ENCODE peak calls at places on chromosomes 6 and 20, in five cellular contexts. One of them, this sample, is unnamed.
A peak's percentile ranks its signal among the peaks of the same experiment; 100 is the strongest.

GRCh38 chr20:23357767-23358562 is 4.0 kb upstream of the GZF1 start:
- DNase-seq in H9: peak; percentile 100
- DNase-seq in neuronal stem cell: peak; percentile 100
- DNase-seq in mesenchymal stem cell: peak; percentile 100
- DNase-seq in IMR-90: peak; percentile 99
- DNase-seq in this sample: peak; percentile 100

GRCh38 chr20:49297605-49298530 is 20.0 kb upstream of the ZNFX1 start:
- DNase-seq in H9: no peak
- DNase-seq in mesenchymal stem cell: no peak
- DNase-seq in neuronal stem cell: no peak
- DNase-seq in IMR-90: no peak
- DNase-seq in this sample: no peak

GRCh38 chr6:82144007-82144851 is 103.3 kb downstream of the IBTK start:
- DNase-seq in neuronal stem cell: no peak
- DNase-seq in mesenchymal stem cell: peak; percentile 98
- DNase-seq in IMR-90: peak; percentile 98
- DNase-seq in H9: no peak
- DNase-seq in this sample: peak; percentile 6

GRCh38 chr6:106752641-106753040 is 123.3 kb downstream of the QRSL1 start:
- DNase-seq in neuronal stem cell: no peak
- DNase-seq in IMR-90: no peak
- DNase-seq in H9: no peak
- DNase-seq in mesenchymal stem cell: no peak
- DNase-seq in this sample: no peak

GRCh38 chr6:72966628-72967280 is 258.5 kb downstream of the KHDC1L start:
- DNase-seq in neuronal stem cell: no peak
- DNase-seq in mesenchymal stem cell: no peak
- DNase-seq in H9: no peak
- DNase-seq in IMR-90: peak; percentile 27
- DNase-seq in this sample: no peak

GRCh38 chr6:156883497-156884252 is 106.5 kb downstream of the ARID1B start:
- DNase-seq in neuronal stem cell: no peak
- DNase-seq in IMR-90: peak; percentile 35
- DNase-seq in H9: no peak
- DNase-seq in mesenchymal stem cell: no peak
- DNase-seq in this sample: no peak

GRCh38 chr6:19297880-19298279 is 539.3 kb upstream of the ID4 start:
- DNase-seq in IMR-90: no peak
- DNase-seq in mesenchymal stem cell: no peak
- DNase-seq in H9: peak; percentile 42
- DNase-seq in neuronal stem cell: no peak
- DNase-seq in this sample: peak; percentile 55

GRCh38 chr20:43900496-43900895 is 14.2 kb upstream of the TOX2 start:
- DNase-seq in mesenchymal stem cell: no peak
- DNase-seq in IMR-90: no peak
- DNase-seq in H9: no peak
- DNase-seq in neuronal stem cell: no peak
- DNase-seq in this sample: no peak

GRCh38 chr20:40654876-40655275 is 34.2 kb downstream of the MAFB start:
- DNase-seq in IMR-90: no peak
- DNase-seq in H9: no peak
- DNase-seq in mesenchymal stem cell: no peak
- DNase-seq in neuronal stem cell: no peak
- DNase-seq in this sample: no peak

GRCh38 chr20:54122189-54122588 is 51.6 kb downstream of the CYP24A1 start:
- DNase-seq in IMR-90: peak; percentile 68
- DNase-seq in neuronal stem cell: no peak
- DNase-seq in mesenchymal stem cell: peak; percentile 51
- DNase-seq in H9: no peak
- DNase-seq in this sample: no peak

GRCh38 chr20:2984028-2984501 is 59.4 kb upstream of the GNRH2 start:
- DNase-seq in IMR-90: no peak
- DNase-seq in neuronal stem cell: no peak
- DNase-seq in H9: no peak
- DNase-seq in mesenchymal stem cell: no peak
- DNase-seq in this sample: no peak

GRCh38 chr6:155771822-155772221 is 316.2 kb upstream of the NOX3 start:
- DNase-seq in neuronal stem cell: no peak
- DNase-seq in H9: no peak
- DNase-seq in mesenchymal stem cell: no peak
- DNase-seq in IMR-90: no peak
- DNase-seq in this sample: no peak

GRCh38 chr6:161349886-161350285 is 76.0 kb upstream of the AGPAT4 start:
- DNase-seq in H9: no peak
- DNase-seq in neuronal stem cell: no peak
- DNase-seq in IMR-90: no peak
- DNase-seq in mesenchymal stem cell: no peak
- DNase-seq in this sample: no peak

GRCh38 chr20:35974256-35974655 is 5.9 kb downstream of the CNBD2 start:
- DNase-seq in IMR-90: no peak
- DNase-seq in H9: no peak
- DNase-seq in neuronal stem cell: no peak
- DNase-seq in mesenchymal stem cell: no peak
- DNase-seq in this sample: no peak

GRCh38 chr6:99822741-99823512 is 171.1 kb downstream of the MCHR2 start:
- DNase-seq in H9: no peak
- DNase-seq in neuronal stem cell: peak; percentile 21
- DNase-seq in mesenchymal stem cell: peak; percentile 48
- DNase-seq in IMR-90: peak; percentile 82
- DNase-seq in this sample: peak; percentile 59

GRCh38 chr6:76814496-76815458 is 648.5 kb downstream of the HTR1B start:
- DNase-seq in IMR-90: no peak
- DNase-seq in neuronal stem cell: no peak
- DNase-seq in mesenchymal stem cell: peak; percentile 49
- DNase-seq in H9: no peak
- DNase-seq in this sample: no peak

GRCh38 chr20:42734660-42735368 is 454.9 kb downstream of the PTPRT start:
- DNase-seq in mesenchymal stem cell: no peak
- DNase-seq in IMR-90: no peak
- DNase-seq in neuronal stem cell: no peak
- DNase-seq in H9: no peak
- DNase-seq in this sample: no peak

GRCh38 chr6:161212902-161213301 is 61.0 kb downstream of the AGPAT4 start:
- DNase-seq in H9: no peak
- DNase-seq in IMR-90: no peak
- DNase-seq in neuronal stem cell: no peak
- DNase-seq in mesenchymal stem cell: no peak
- DNase-seq in this sample: no peak

GRCh38 chr6:139973602-139974373 is 599.3 kb upstream of the CITED2 start:
- DNase-seq in neuronal stem cell: no peak
- DNase-seq in IMR-90: peak; percentile 92
- DNase-seq in H9: no peak
- DNase-seq in mesenchymal stem cell: peak; percentile 93
- DNase-seq in this sample: no peak

GRCh38 chr20:64206619-64207018 is 42.4 kb downstream of the MYT1 start:
- DNase-seq in mesenchymal stem cell: no peak
- DNase-seq in neuronal stem cell: no peak
- DNase-seq in IMR-90: no peak
- DNase-seq in H9: no peak
- DNase-seq in this sample: no peak

GRCh38 chr6:31896856-31897611 is 464 bp downstream of the EHMT2 start:
- DNase-seq in mesenchymal stem cell: no peak
- DNase-seq in neuronal stem cell: peak; percentile 41
- DNase-seq in H9: peak; percentile 33
- DNase-seq in IMR-90: no peak
- DNase-seq in this sample: no peak

GRCh38 chr6:54879188-54879985 is 32.8 kb downstream of the FAM83B start:
- DNase-seq in mesenchymal stem cell: no peak
- DNase-seq in H9: no peak
- DNase-seq in IMR-90: no peak
- DNase-seq in neuronal stem cell: no peak
- DNase-seq in this sample: peak; percentile 40

GRCh38 chr6:154289818-154290508 is 66.6 kb downstream of the IPCEF1 start:
- DNase-seq in IMR-90: no peak
- DNase-seq in mesenchymal stem cell: no peak
- DNase-seq in H9: no peak
- DNase-seq in neuronal stem cell: no peak
- DNase-seq in this sample: peak; percentile 4

GRCh38 chr6:25608562-25609174 is 43.3 kb upstream of the SCGN start:
- DNase-seq in H9: no peak
- DNase-seq in neuronal stem cell: no peak
- DNase-seq in IMR-90: no peak
- DNase-seq in mesenchymal stem cell: no peak
- DNase-seq in this sample: peak; percentile 47

GRCh38 chr20:40008177-40008576 is 680.9 kb downstream of the MAFB start:
- DNase-seq in H9: no peak
- DNase-seq in neuronal stem cell: no peak
- DNase-seq in mesenchymal stem cell: no peak
- DNase-seq in IMR-90: peak; percentile 2
- DNase-seq in this sample: peak; percentile 52

GRCh38 chr6:16635810-16636602 is 125.3 kb downstream of the ATXN1 start:
- DNase-seq in mesenchymal stem cell: peak; percentile 83
- DNase-seq in neuronal stem cell: no peak
- DNase-seq in IMR-90: peak; percentile 66
- DNase-seq in H9: peak; percentile 48
- DNase-seq in this sample: peak; percentile 80

GRCh38 chr6:40523505-40524172 is 63.5 kb downstream of the LRFN2 start:
- DNase-seq in mesenchymal stem cell: no peak
- DNase-seq in IMR-90: no peak
- DNase-seq in H9: no peak
- DNase-seq in neuronal stem cell: no peak
- DNase-seq in this sample: no peak

GRCh38 chr20:23242556-23243180 is 107.9 kb upstream of the NXT1 start:
- DNase-seq in H9: no peak
- DNase-seq in IMR-90: no peak
- DNase-seq in neuronal stem cell: no peak
- DNase-seq in mesenchymal stem cell: no peak
- DNase-seq in this sample: no peak

GRCh38 chr6:168713839-168714238 is 272.9 kb downstream of the SMOC2 start:
- DNase-seq in IMR-90: no peak
- DNase-seq in neuronal stem cell: no peak
- DNase-seq in mesenchymal stem cell: no peak
- DNase-seq in H9: no peak
- DNase-seq in this sample: peak; percentile 56

GRCh38 chr6:70520575-70520974 is 46.2 kb upstream of the SDHAF4 start:
- DNase-seq in mesenchymal stem cell: peak; percentile 6
- DNase-seq in neuronal stem cell: no peak
- DNase-seq in H9: no peak
- DNase-seq in IMR-90: peak; percentile 18
- DNase-seq in this sample: peak; percentile 16

GRCh38 chr20:24587384-24588046 is 118.1 kb downstream of the SYNDIG1 start:
- DNase-seq in mesenchymal stem cell: no peak
- DNase-seq in neuronal stem cell: no peak
- DNase-seq in IMR-90: no peak
- DNase-seq in H9: no peak
- DNase-seq in this sample: no peak

GRCh38 chr20:17664025-17664638 is 17.9 kb downstream of the RRBP1 start:
- DNase-seq in neuronal stem cell: no peak
- DNase-seq in mesenchymal stem cell: no peak
- DNase-seq in H9: no peak
- DNase-seq in IMR-90: no peak
- DNase-seq in this sample: no peak
- H3K9ac ChIP-seq in neuronal stem cell: no peak overlapping the region
- H3K9ac ChIP-seq in mesenchymal stem cell: peak overlapping the region; percentile 58
- H3K9ac ChIP-seq in H9: no peak overlapping the region
- H3K9ac ChIP-seq in IMR-90: no peak overlapping the region
- H3K9ac ChIP-seq in this sample: no peak overlapping the region

DNA sequence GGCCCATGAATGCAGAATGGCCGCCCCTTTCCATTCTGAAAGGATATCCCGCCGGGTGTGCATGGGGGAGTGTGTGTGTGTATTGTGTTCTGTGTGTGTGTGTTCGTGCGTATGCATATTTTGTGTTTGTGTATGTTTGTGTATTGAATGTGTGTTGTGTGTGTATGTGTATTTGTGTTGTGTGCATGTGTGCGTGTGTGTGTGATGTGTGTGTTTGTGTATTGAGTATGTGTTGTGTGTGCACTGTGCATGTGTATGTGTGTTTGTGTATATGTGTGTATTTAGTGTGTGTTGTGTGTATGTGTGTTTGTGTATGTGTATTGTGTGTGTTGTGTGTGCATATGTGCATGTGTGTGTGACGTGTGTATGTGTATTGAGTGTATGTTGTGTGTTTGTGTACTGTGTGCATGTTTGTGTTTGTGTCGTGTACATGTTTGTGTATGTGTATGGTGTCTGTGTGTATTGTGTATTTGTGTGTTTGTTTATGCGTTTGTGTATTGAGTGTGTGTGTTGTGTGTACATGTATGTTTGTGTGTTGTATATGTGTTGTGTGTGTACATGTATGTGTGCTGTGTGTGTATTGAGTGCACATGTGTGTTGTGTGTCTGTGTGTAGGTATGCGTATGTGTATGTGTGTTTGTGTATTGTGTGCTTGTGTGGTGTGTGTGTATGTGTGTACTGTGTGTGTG is 226.3 kb downstream of the TAF4 start:
- DNase-seq in neuronal stem cell: no peak
- DNase-seq in mesenchymal stem cell: no peak
- DNase-seq in H9: no peak
- DNase-seq in IMR-90: no peak
- DNase-seq in this sample: no peak
- H3K23ac ChIP-seq in neuronal stem cell: no peak overlapping the region
- H3K23ac ChIP-seq in mesenchymal stem cell: no peak overlapping the region
- H3K23ac ChIP-seq in H9: no peak overlapping the region
- H3K23ac ChIP-seq in IMR-90: no peak overlapping the region
- H3K23ac ChIP-seq in this sample: no peak overlapping the region

GRCh38 chr6:37168163-37168758 is 1.7 kb upstream of the PIM1 start:
- DNase-seq in IMR-90: no peak
- DNase-seq in neuronal stem cell: no peak
- DNase-seq in H9: no peak
- DNase-seq in mesenchymal stem cell: no peak
- DNase-seq in this sample: peak; percentile 27
- H3K9ac ChIP-seq in IMR-90: no peak overlapping the region
- H3K9ac ChIP-seq in neuronal stem cell: no peak overlapping the region
- H3K9ac ChIP-seq in H9: no peak overlapping the region
- H3K9ac ChIP-seq in mesenchymal stem cell: peak overlapping the region; percentile 93
- H3K9ac ChIP-seq in this sample: peak overlapping the region; percentile 13

DNA sequence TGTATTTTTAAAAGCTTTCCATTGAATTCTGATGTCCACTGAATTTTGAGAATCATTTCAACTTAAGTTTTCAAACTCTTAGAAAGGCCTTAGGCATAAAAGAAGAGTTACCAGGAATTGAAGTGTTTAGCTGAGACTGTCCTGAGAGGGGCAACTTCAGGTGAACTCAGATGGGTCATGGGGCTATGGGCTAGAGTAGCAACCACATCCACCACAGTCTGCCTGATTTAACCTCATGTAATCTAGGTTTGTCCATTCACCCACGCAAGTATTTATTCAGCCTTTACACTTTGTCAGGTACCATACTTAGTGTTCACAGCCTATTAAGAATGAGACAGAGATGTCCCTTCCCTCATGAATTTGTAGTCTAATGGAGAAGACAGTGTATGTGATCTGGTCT is 501.0 kb downstream of the KIF16B start:
- DNase-seq in mesenchymal stem cell: no peak
- DNase-seq in H9: no peak
- DNase-seq in IMR-90: no peak
- DNase-seq in neuronal stem cell: no peak
- DNase-seq in this sample: no peak
- H3K23ac ChIP-seq in mesenchymal stem cell: no peak overlapping the region
- H3K23ac ChIP-seq in H9: no peak overlapping the region
- H3K23ac ChIP-seq in IMR-90: no peak overlapping the region
- H3K23ac ChIP-seq in neuronal stem cell: no peak overlapping the region
- H3K23ac ChIP-seq in this sample: no peak overlapping the region